ENCODE peak calls at places on chromosomes 13 and 19, in nine cellular contexts. One of them, this sample, is unnamed.

GRCh38 chr13:60114499-60115028 is 49.2 kb downstream of the DIAPH3 start:
- DNase-seq in HCT116: no peak
- DNase-seq in fibroblast of lung: no peak
- DNase-seq in colonic mucosa: no peak
- DNase-seq in SK-N-SH: no peak
- DNase-seq in mammary epithelial cell: no peak
- DNase-seq in astrocyte: no peak
- DNase-seq in IMR-90: no peak
- DNase-seq in neuronal stem cell: no peak
- DNase-seq in this sample: no peak

GRCh38 chr13:30148171-30148754 is 159.1 kb downstream of the KATNAL1 start:
- DNase-seq in HCT116: no peak
- DNase-seq in fibroblast of lung: no peak
- DNase-seq in colonic mucosa: no peak
- DNase-seq in SK-N-SH: no peak
- DNase-seq in mammary epithelial cell: no peak
- DNase-seq in astrocyte: no peak
- DNase-seq in IMR-90: no peak
- DNase-seq in neuronal stem cell: no peak
- DNase-seq in this sample: no peak

GRCh38 chr13:24165746-24166145 is 5.2 kb downstream of the SPATA13 start:
- DNase-seq in HCT116: no peak
- DNase-seq in fibroblast of lung: peak
- DNase-seq in colonic mucosa: no peak
- DNase-seq in SK-N-SH: no peak
- DNase-seq in mammary epithelial cell: no peak
- DNase-seq in astrocyte: peak
- DNase-seq in IMR-90: peak
- DNase-seq in neuronal stem cell: no peak
- DNase-seq in this sample: peak

GRCh38 chr13:45401306-45401705 is 16.9 kb downstream of the SLC25A30 start:
- DNase-seq in HCT116: no peak
- DNase-seq in fibroblast of lung: no peak
- DNase-seq in colonic mucosa: no peak
- DNase-seq in SK-N-SH: no peak
- DNase-seq in mammary epithelial cell: no peak
- DNase-seq in astrocyte: no peak
- DNase-seq in IMR-90: no peak
- DNase-seq in neuronal stem cell: no peak
- DNase-seq in this sample: no peak

GRCh38 chr19:34265221-34265650 is 10.9 kb downstream of the GARRE1 start:
- DNase-seq in HCT116: no peak
- DNase-seq in fibroblast of lung: no peak
- DNase-seq in colonic mucosa: no peak
- DNase-seq in SK-N-SH: no peak
- DNase-seq in mammary epithelial cell: peak
- DNase-seq in astrocyte: no peak
- DNase-seq in IMR-90: no peak
- DNase-seq in neuronal stem cell: no peak
- DNase-seq in this sample: peak

GRCh38 chr13:95247857-95248256 is 53.4 kb downstream of the ABCC4 start:
- DNase-seq in HCT116: no peak
- DNase-seq in fibroblast of lung: no peak
- DNase-seq in colonic mucosa: no peak
- DNase-seq in SK-N-SH: no peak
- DNase-seq in mammary epithelial cell: no peak
- DNase-seq in astrocyte: no peak
- DNase-seq in IMR-90: no peak
- DNase-seq in neuronal stem cell: no peak
- DNase-seq in this sample: no peak

GRCh38 chr13:53007872-53008271 is 20.7 kb upstream of the OLFM4 start:
- DNase-seq in HCT116: no peak
- DNase-seq in fibroblast of lung: no peak
- DNase-seq in colonic mucosa: peak
- DNase-seq in SK-N-SH: peak
- DNase-seq in mammary epithelial cell: no peak
- DNase-seq in astrocyte: no peak
- DNase-seq in IMR-90: no peak
- DNase-seq in neuronal stem cell: no peak
- DNase-seq in this sample: no peak

GRCh38 chr19:2270157-2270571 is 11.8 kb downstream of the PEAK3 start:
- DNase-seq in HCT116: no peak
- DNase-seq in fibroblast of lung: no peak
- DNase-seq in colonic mucosa: peak
- DNase-seq in SK-N-SH: no peak
- DNase-seq in mammary epithelial cell: no peak
- DNase-seq in astrocyte: no peak
- DNase-seq in IMR-90: no peak
- DNase-seq in neuronal stem cell: no peak
- DNase-seq in this sample: no peak

GRCh38 chr19:2015611-2015950 is at the start of gene BTBD2:
- DNase-seq in HCT116: peak
- DNase-seq in fibroblast of lung: peak
- DNase-seq in colonic mucosa: peak
- DNase-seq in SK-N-SH: peak
- DNase-seq in mammary epithelial cell: peak
- DNase-seq in astrocyte: peak
- DNase-seq in IMR-90: peak
- DNase-seq in neuronal stem cell: peak
- DNase-seq in this sample: peak

GRCh38 chr13:102881819-102882686 is 36.2 kb downstream of the ERCC5 start:
- DNase-seq in HCT116: no peak
- DNase-seq in fibroblast of lung: no peak
- DNase-seq in colonic mucosa: no peak
- DNase-seq in SK-N-SH: no peak
- DNase-seq in mammary epithelial cell: no peak
- DNase-seq in astrocyte: no peak
- DNase-seq in IMR-90: no peak
- DNase-seq in neuronal stem cell: no peak
- DNase-seq in this sample: no peak

GRCh38 chr13:42218576-42218975 is 53.4 kb upstream of the AKAP11 start:
- DNase-seq in HCT116: no peak
- DNase-seq in fibroblast of lung: no peak
- DNase-seq in colonic mucosa: no peak
- DNase-seq in SK-N-SH: no peak
- DNase-seq in mammary epithelial cell: peak
- DNase-seq in astrocyte: no peak
- DNase-seq in IMR-90: no peak
- DNase-seq in neuronal stem cell: no peak
- DNase-seq in this sample: no peak

GRCh38 chr19:28539759-28540158 is 673.2 kb downstream of the UQCRFS1 start:
- DNase-seq in HCT116: no peak
- DNase-seq in fibroblast of lung: no peak
- DNase-seq in colonic mucosa: no peak
- DNase-seq in SK-N-SH: no peak
- DNase-seq in mammary epithelial cell: no peak
- DNase-seq in astrocyte: no peak
- DNase-seq in IMR-90: no peak
- DNase-seq in neuronal stem cell: no peak
- DNase-seq in this sample: no peak

GRCh38 chr13:34863360-34864135 is 78.5 kb upstream of the NBEA start:
- DNase-seq in HCT116: peak
- DNase-seq in fibroblast of lung: peak
- DNase-seq in colonic mucosa: no peak
- DNase-seq in SK-N-SH: no peak
- DNase-seq in mammary epithelial cell: peak
- DNase-seq in astrocyte: peak
- DNase-seq in IMR-90: peak
- DNase-seq in neuronal stem cell: no peak
- DNase-seq in this sample: no peak
- H3K27ac ChIP-seq in HCT116: no peak
- H3K27ac ChIP-seq in fibroblast of lung: no peak
- H3K27ac ChIP-seq in colonic mucosa: no peak
- H3K27ac ChIP-seq in SK-N-SH: no peak
- H3K27ac ChIP-seq in mammary epithelial cell: no peak
- H3K27ac ChIP-seq in astrocyte: peak
- H3K27ac ChIP-seq in IMR-90: no peak
- H3K27ac ChIP-seq in neuronal stem cell: no peak
- H3K27ac ChIP-seq in this sample: no peak

GRCh38 chr13:20498129-20498528 is 27.5 kb downstream of the CRYL1 start:
- DNase-seq in HCT116: no peak
- DNase-seq in fibroblast of lung: no peak
- DNase-seq in colonic mucosa: no peak
- DNase-seq in SK-N-SH: no peak
- DNase-seq in mammary epithelial cell: no peak
- DNase-seq in astrocyte: no peak
- DNase-seq in IMR-90: no peak
- DNase-seq in neuronal stem cell: no peak
- DNase-seq in this sample: no peak
- H3K9ac ChIP-seq in HCT116: no peak
- H3K9ac ChIP-seq in fibroblast of lung: no peak
- H3K9ac ChIP-seq in colonic mucosa: no peak
- H3K9ac ChIP-seq in SK-N-SH: no peak
- H3K9ac ChIP-seq in mammary epithelial cell: no peak
- H3K9ac ChIP-seq in astrocyte: no peak
- H3K9ac ChIP-seq in IMR-90: no peak
- H3K9ac ChIP-seq in neuronal stem cell: peak
- H3K9ac ChIP-seq in this sample: no peak

DNA sequence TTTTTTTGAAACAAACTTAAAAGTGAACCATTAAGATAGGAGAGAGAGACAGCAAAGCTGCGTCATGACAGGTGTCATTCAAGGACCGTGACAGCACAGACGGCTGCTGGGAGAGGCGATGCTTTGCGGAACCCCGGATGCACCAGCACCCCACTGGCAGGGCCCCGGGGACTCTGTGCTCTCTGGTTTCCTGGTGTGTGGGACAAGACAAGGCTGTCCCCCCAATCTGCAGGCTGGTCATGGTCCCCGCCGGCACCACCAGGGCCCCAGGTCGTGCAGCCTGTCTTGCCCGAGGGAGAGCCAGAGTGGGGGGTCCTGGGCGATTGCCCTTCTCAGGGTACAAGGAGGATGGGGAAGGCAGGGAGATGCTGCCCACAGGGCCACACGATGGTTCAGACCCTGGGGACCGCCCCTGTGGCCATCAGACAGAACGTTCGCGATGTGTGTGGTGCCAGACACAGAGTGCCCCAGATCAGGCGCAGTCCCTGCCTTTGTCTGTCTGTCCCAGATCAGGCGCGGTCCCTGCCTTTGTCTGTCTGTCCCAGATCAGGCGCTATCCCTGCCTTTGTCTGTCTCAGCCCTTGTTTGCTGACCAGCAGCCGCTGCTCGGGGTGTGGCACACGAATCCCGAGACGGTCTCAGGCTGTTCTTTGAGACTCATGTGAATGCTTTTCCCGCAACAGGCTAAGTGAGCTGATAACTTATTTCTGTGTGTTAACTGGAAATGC is 36.1 kb downstream of the ADPRHL1 start:
- DNase-seq in HCT116: no peak
- DNase-seq in fibroblast of lung: no peak
- DNase-seq in colonic mucosa: no peak
- DNase-seq in SK-N-SH: no peak
- DNase-seq in mammary epithelial cell: no peak
- DNase-seq in astrocyte: no peak
- DNase-seq in IMR-90: no peak
- DNase-seq in neuronal stem cell: no peak
- DNase-seq in this sample: no peak
- H3K4me3 ChIP-seq in HCT116: no peak
- H3K4me3 ChIP-seq in fibroblast of lung: no peak
- H3K4me3 ChIP-seq in colonic mucosa: no peak
- H3K4me3 ChIP-seq in SK-N-SH: no peak
- H3K4me3 ChIP-seq in mammary epithelial cell: no peak
- H3K4me3 ChIP-seq in astrocyte: no peak
- H3K4me3 ChIP-seq in IMR-90: no peak
- H3K4me3 ChIP-seq in neuronal stem cell: no peak
- H3K4me3 ChIP-seq in this sample: no peak

GRCh38 chr13:40334031-40334430 is 332.4 kb downstream of the FOXO1 start:
- DNase-seq in HCT116: no peak
- DNase-seq in fibroblast of lung: no peak
- DNase-seq in colonic mucosa: no peak
- DNase-seq in SK-N-SH: no peak
- DNase-seq in mammary epithelial cell: no peak
- DNase-seq in astrocyte: no peak
- DNase-seq in IMR-90: no peak
- DNase-seq in neuronal stem cell: no peak
- DNase-seq in this sample: no peak
- H3K27ac ChIP-seq in HCT116: no peak
- H3K27ac ChIP-seq in fibroblast of lung: no peak
- H3K27ac ChIP-seq in colonic mucosa: no peak
- H3K27ac ChIP-seq in SK-N-SH: no peak
- H3K27ac ChIP-seq in mammary epithelial cell: peak
- H3K27ac ChIP-seq in astrocyte: no peak
- H3K27ac ChIP-seq in IMR-90: no peak
- H3K27ac ChIP-seq in neuronal stem cell: no peak
- H3K27ac ChIP-seq in this sample: no peak

GRCh38 chr19:48837081-48837524 is 812 bp upstream of the HSD17B14 start:
- DNase-seq in HCT116: peak
- DNase-seq in fibroblast of lung: peak
- DNase-seq in colonic mucosa: peak
- DNase-seq in SK-N-SH: peak
- DNase-seq in mammary epithelial cell: no peak
- DNase-seq in astrocyte: peak
- DNase-seq in IMR-90: peak
- DNase-seq in neuronal stem cell: peak
- DNase-seq in this sample: peak
- H3K9ac ChIP-seq in HCT116: no peak
- H3K9ac ChIP-seq in fibroblast of lung: peak
- H3K9ac ChIP-seq in colonic mucosa: no peak
- H3K9ac ChIP-seq in SK-N-SH: peak
- H3K9ac ChIP-seq in mammary epithelial cell: no peak
- H3K9ac ChIP-seq in astrocyte: peak
- H3K9ac ChIP-seq in IMR-90: no peak
- H3K9ac ChIP-seq in neuronal stem cell: peak
- H3K9ac ChIP-seq in this sample: peak

GRCh38 chr19:35267818-35268545 is 780 bp upstream of the USF2 start:
- DNase-seq in HCT116: peak
- DNase-seq in fibroblast of lung: peak
- DNase-seq in colonic mucosa: peak
- DNase-seq in SK-N-SH: peak
- DNase-seq in mammary epithelial cell: peak
- DNase-seq in astrocyte: peak
- DNase-seq in IMR-90: peak
- DNase-seq in neuronal stem cell: peak
- DNase-seq in this sample: peak

GRCh38 chr19:35270381-35270811 is 1.6 kb downstream of the USF2 start:
- DNase-seq in HCT116: no peak
- DNase-seq in fibroblast of lung: no peak
- DNase-seq in colonic mucosa: no peak
- DNase-seq in SK-N-SH: no peak
- DNase-seq in mammary epithelial cell: no peak
- DNase-seq in astrocyte: no peak
- DNase-seq in IMR-90: no peak
- DNase-seq in neuronal stem cell: no peak
- DNase-seq in this sample: no peak

GRCh38 chr19:35271546-35271945 is 2.8 kb downstream of the USF2 start:
- DNase-seq in HCT116: no peak
- DNase-seq in fibroblast of lung: no peak
- DNase-seq in colonic mucosa: no peak
- DNase-seq in SK-N-SH: no peak
- DNase-seq in mammary epithelial cell: no peak
- DNase-seq in astrocyte: no peak
- DNase-seq in IMR-90: no peak
- DNase-seq in neuronal stem cell: no peak
- DNase-seq in this sample: no peak

GRCh38 chr19:35268546-35269424 is at the start of gene USF2:
- DNase-seq in HCT116: peak
- DNase-seq in fibroblast of lung: peak
- DNase-seq in colonic mucosa: peak
- DNase-seq in SK-N-SH: peak
- DNase-seq in mammary epithelial cell: peak
- DNase-seq in astrocyte: peak
- DNase-seq in IMR-90: peak
- DNase-seq in neuronal stem cell: peak
- DNase-seq in this sample: peak

GRCh38 chr19:35269425-35270117 is 809 bp downstream of the USF2 start:
- DNase-seq in HCT116: peak
- DNase-seq in fibroblast of lung: peak
- DNase-seq in colonic mucosa: peak
- DNase-seq in SK-N-SH: peak
- DNase-seq in mammary epithelial cell: peak
- DNase-seq in astrocyte: peak
- DNase-seq in IMR-90: peak
- DNase-seq in neuronal stem cell: peak
- DNase-seq in this sample: peak
- H3K4me3 ChIP-seq in HCT116: peak
- H3K4me3 ChIP-seq in fibroblast of lung: peak
- H3K4me3 ChIP-seq in colonic mucosa: peak
- H3K4me3 ChIP-seq in SK-N-SH: peak
- H3K4me3 ChIP-seq in mammary epithelial cell: peak
- H3K4me3 ChIP-seq in astrocyte: peak
- H3K4me3 ChIP-seq in IMR-90: peak
- H3K4me3 ChIP-seq in neuronal stem cell: peak
- H3K4me3 ChIP-seq in this sample: peak